ENCODE peak calls at places on chromosomes 3 and 15, in five cellular contexts. X is cardiac muscle cell, O is brain microvascular endothelial cell, T is endothelial cell of umbilical vein, P is H7. M is an unnamed sample.

GRCh38 chr3:127427169-127427655 is 139.4 kb upstream of the PRR20G start:
- DNase-seq in X (no peak), P (no peak), T (no peak), O (no peak), M (no peak)

GRCh38 chr3:128372707-128373533 is 93.8 kb downstream of the DNAJB8 start:
- DNase-seq in O (no peak), P (no peak), X (no peak), T (no peak), M (no peak)

GRCh38 chr15:82810863-82811421 is 1.5 kb downstream of the WHAMM start:
- DNase-seq in P (no peak), T (peak; percentile 22), X (no peak), O (no peak), M (no peak)

GRCh38 chr3:72973031-72973723 is 23.4 kb upstream of the PPP4R2 start:
- DNase-seq in O (no peak), T (peak; percentile 24), P (peak; percentile 52), X (peak; percentile 32), M (no peak)

GRCh38 chr15:29139072-29139471 is 130.6 kb downstream of the NSMCE3 start:
- DNase-seq in P (peak; percentile 29), X (no peak), T (no peak), O (no peak), M (no peak)

GRCh38 chr3:53819163-53819868 is 26.9 kb downstream of the CHDH start:
- DNase-seq in T (no peak), X (no peak), P (no peak), O (no peak), M (no peak)

GRCh38 chr3:355622-356021 is 159.1 kb downstream of the CHL1 start:
- DNase-seq in X (no peak), P (no peak), T (no peak), O (no peak), M (no peak)

GRCh38 chr15:23444269-23444668 is 2.8 kb downstream of the GOLGA6L2 start:
- DNase-seq in T (no peak), P (no peak), X (no peak), O (no peak), M (no peak)

GRCh38 chr3:65532164-65532563 is 506.6 kb downstream of the MAGI1 start:
- DNase-seq in O (no peak), T (no peak), P (no peak), X (no peak), M (no peak)

GRCh38 chr15:82999905-83000671 is 11.4 kb downstream of the C15orf40 start:
- DNase-seq in T (peak; percentile 71), X (peak; percentile 83), O (peak; percentile 52), P (peak; percentile 61), M (no peak)

GRCh38 chr3:56792201-56792600 is 9.5 kb downstream of the ARHGEF3 start:
- DNase-seq in P (no peak), O (no peak), T (no peak), X (no peak), M (no peak)

GRCh38 chr3:38985581-38985980 is 66.2 kb downstream of the SCN11A start:
- DNase-seq in P (no peak), X (no peak), T (no peak), O (peak; percentile 52), M (no peak)

GRCh38 chr15:81323559-81323943 is 390 bp downstream of the STARD5 start:
- DNase-seq in P (no peak), X (no peak), T (no peak), O (no peak), M (no peak)

GRCh38 chr15:100169615-100170279 is 172.0 kb downstream of the ADAMTS17 start:
- DNase-seq in T (no peak), P (no peak), X (no peak), O (no peak), M (no peak)
- H3K27me3 ChIP-seq in T (no peaks in the 10 kb centered on the region), P (no peaks in the 10 kb centered on the region), X (no peaks in the 10 kb centered on the region), O (no peaks in the 10 kb centered on the region), M (no peaks in the 10 kb centered on the region)

GRCh38 chr15:54094661-54095060 is 116.4 kb downstream of the UNC13C start:
- DNase-seq in X (no peak), O (no peak), T (no peak), P (no peak), M (no peak)
- H3K27me3 ChIP-seq in X (no peaks in the 10 kb centered on the region), O (no peaks in the 10 kb centered on the region), T (no peaks in the 10 kb centered on the region), P (no peaks in the 10 kb centered on the region), M (no peaks in the 10 kb centered on the region)

GRCh38 chr3:42264399-42265058 is 1.5 kb downstream of the CCK start:
- DNase-seq in T (no peak), O (peak; percentile 37), X (peak; percentile 19), P (peak; percentile 81), M (no peak)
- H3K27me3 ChIP-seq in T (peaks cover 69% of the 10 kb centered on the region), O (peaks cover 43% of the 10 kb centered on the region), X (peaks cover 65% of the 10 kb centered on the region), P (peaks cover 18% of the 10 kb centered on the region), M (peaks cover 38% of the 10 kb centered on the region)

GRCh38 chr15:69996842-69997478 is 100.8 kb downstream of the TLE3 start:
- DNase-seq in O (no peak), P (no peak), T (no peak), X (no peak), M (no peak)

GRCh38 chr15:69996321-69996720 is 101.4 kb downstream of the TLE3 start:
- DNase-seq in T (no peak), P (no peak), X (no peak), O (no peak), M (no peak)

GRCh38 chr15:69997701-69998273 is 99.9 kb downstream of the TLE3 start:
- DNase-seq in X (peak; percentile 67), O (peak; percentile 5), P (no peak), T (no peak), M (peak; percentile 80)

GRCh38 chr15:69999392-70000085 is 98.2 kb downstream of the TLE3 start:
- DNase-seq in T (no peak), P (no peak), O (no peak), X (no peak), M (no peak)

DNA sequence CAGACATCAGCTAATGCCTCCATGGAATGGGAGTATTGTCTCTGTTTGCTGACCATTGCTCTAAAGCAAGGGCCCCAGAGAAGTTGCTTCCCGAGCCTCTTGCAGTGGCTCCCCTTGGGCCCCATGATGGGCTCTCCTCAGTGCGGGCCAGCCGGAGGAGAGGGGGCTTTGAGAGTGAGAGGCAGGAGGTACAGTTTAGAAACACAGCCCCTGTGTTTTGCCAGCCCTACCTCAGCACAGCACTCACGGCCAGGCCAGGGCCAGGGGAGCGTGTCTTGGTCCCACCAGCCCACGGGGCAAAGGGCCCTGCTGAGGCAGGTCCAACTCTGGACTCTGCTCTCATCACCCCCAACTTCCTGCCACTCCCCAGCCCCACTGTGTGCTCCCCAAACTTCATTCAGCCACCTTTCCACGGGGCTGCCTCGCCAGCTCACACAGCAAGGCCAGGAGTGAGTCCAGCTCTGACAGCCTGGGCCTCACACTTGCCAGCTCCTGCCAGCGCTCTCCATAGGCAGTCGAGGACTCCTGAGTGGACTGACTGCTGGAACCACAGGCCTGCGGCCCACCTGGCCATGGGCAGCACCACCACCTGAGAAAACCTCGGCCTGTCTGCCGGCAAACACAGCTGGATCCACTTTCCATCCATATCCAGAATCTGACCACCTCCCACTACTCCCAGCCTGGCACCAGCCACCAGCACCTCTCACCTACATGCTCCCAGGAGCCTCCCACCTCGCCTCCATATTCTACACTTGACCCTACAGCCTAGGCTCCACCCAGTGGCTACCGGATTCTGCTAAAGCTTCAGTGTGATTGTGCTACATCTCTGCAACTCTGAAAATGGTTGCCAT is 99.0 kb downstream of the TLE3 start:
- DNase-seq in P (no peak), O (no peak), T (no peak), X (no peak), M (no peak)
- H3K27me3 ChIP-seq in P (no peaks in the 10 kb centered on the region), O (peaks cover 6% of the 10 kb centered on the region), T (no peaks in the 10 kb centered on the region), X (peaks cover 4% of the 10 kb centered on the region), M (peaks cover 5% of the 10 kb centered on the region)

DNA sequence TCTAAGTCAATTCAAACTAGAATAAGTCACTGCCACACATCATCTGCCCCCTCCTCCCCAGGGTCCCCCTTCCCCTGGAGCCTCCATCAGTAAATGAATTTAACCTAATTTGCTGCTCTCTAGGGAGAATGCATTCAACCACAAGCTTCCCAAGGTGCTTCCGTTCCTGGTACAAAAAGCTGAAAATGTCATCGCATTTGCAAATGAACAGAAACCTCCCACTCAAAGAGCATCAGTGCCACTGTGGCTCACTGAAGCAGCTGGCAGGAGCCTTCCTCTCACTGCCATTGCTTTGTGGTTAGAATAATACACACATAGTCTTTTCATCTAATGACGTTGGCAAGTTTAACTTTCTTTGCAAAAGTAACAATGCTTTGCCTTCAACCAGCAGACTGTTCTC is 238.3 kb downstream of the CPNE4 start:
- DNase-seq in X (no peak), P (no peak), T (no peak), O (no peak), M (no peak)
- H3K27me3 ChIP-seq in X (no peaks in the 10 kb centered on the region), P (no peaks in the 10 kb centered on the region), T (no peaks in the 10 kb centered on the region), O (no peaks in the 10 kb centered on the region), M (no peaks in the 10 kb centered on the region)

GRCh38 chr3:147368151-147368550 is 38.2 kb downstream of the ZIC4 start:
- DNase-seq in X (no peak), P (no peak), T (no peak), O (no peak), M (no peak)

GRCh38 chr3:147369231-147369630 is 37.1 kb downstream of the ZIC4 start:
- DNase-seq in O (no peak), X (no peak), T (no peak), P (no peak), M (no peak)

GRCh38 chr3:147368561-147369151 is 37.7 kb downstream of the ZIC4 start:
- DNase-seq in T (no peak), P (no peak), X (no peak), O (no peak), M (no peak)

GRCh38 chr3:147369671-147370123 is 36.6 kb downstream of the ZIC4 start:
- DNase-seq in T (no peak), X (no peak), O (no peak), P (no peak), M (no peak)

GRCh38 chr3:147367676-147368075 is 38.7 kb downstream of the ZIC4 start:
- DNase-seq in P (no peak), O (no peak), X (no peak), T (no peak), M (no peak)
- H3K27me3 ChIP-seq in P (peaks cover 95% of the 10 kb centered on the region), O (peaks cover 6% of the 10 kb centered on the region), X (peaks cover 100% of the 10 kb centered on the region), T (peaks cover 97% of the 10 kb centered on the region), M (peaks cover 43% of the 10 kb centered on the region)